ENCODE peak calls at places on chromosome 19, in four cellular contexts. O is HS-27A, R is activated T-cell treated with anti-CD3 and anti-CD28 coated beads for 1 hour, K is EL. G is an unnamed sample.

GRCh38 chr19:6821639-6822310 is 49.3 kb downstream of the VAV1 start:
- DNase-seq in K (no peak), R (no peak), O (no peak), G (no peak)

GRCh38 chr19:28168557-28168956 is 1044.4 kb downstream of the UQCRFS1 start:
- DNase-seq in O (no peak), K (no peak), R (no peak), G (no peak)

GRCh38 chr19:11233073-11233472 is 6.3 kb upstream of the ANGPTL8 start:
- DNase-seq in R (no peak), O (no peak), K (no peak), G (no peak)

GRCh38 chr19:4316940-4317339 is 12.5 kb downstream of the FSD1 start:
- DNase-seq in K (no peak), R (no peak), O (no peak), G (no peak)

GRCh38 chr19:57244513-57244912 is 4.1 kb downstream of the ZNF805 start:
- DNase-seq in K (no peak), O (no peak), R (no peak), G (no peak)

GRCh38 chr19:31015778-31016177 is 333.5 kb downstream of the TSHZ3 start:
- DNase-seq in R (no peak), O (no peak), K (no peak), G (no peak)

GRCh38 chr19:10226376-10227214 is 4.5 kb downstream of the S1PR2 start:
- DNase-seq in K (peak; percentile 70), O (no peak), R (no peak), G (no peak)

GRCh38 chr19:45492627-45493470 is 4.0 kb downstream of the RTN2 start:
- DNase-seq in O (no peak), R (no peak), K (peak; percentile 81), G (no peak)

GRCh38 chr19:49472936-49473335 is 1.1 kb upstream of the FLT3LG start:
- DNase-seq in R (no peak), O (no peak), K (no peak), G (no peak)

GRCh38 chr19:374183-374885 is 29.7 kb upstream of the MIER2 start:
- DNase-seq in R (no peak), O (no peak), K (no peak), G (no peak)

GRCh38 chr19:2320939-2321338 is 7.4 kb downstream of the LSM7 start:
- DNase-seq in O (no peak), R (no peak), K (no peak), G (no peak)

GRCh38 chr19:6242677-6243076 is 37.1 kb downstream of the MLLT1 start:
- DNase-seq in O (no peak), K (no peak), R (no peak), G (no peak)

GRCh38 chr19:29712744-29713516 is 2.1 kb downstream of the C19orf12 start:
- DNase-seq in O (no peak), R (no peak), K (no peak), G (no peak)

GRCh38 chr19:54638683-54639082 is 8.4 kb downstream of the LILRB1 start:
- DNase-seq in O (no peak), K (no peak), R (no peak), G (no peak)

GRCh38 chr19:5147971-5148793 is 179.3 kb downstream of the KDM4B start:
- DNase-seq in K (no peak), R (no peak), O (no peak), G (no peak)

GRCh38 chr19:33133438-33134031 is 1.6 kb downstream of the WDR88 start:
- DNase-seq in R (no peak), K (no peak), O (no peak), G (no peak)

GRCh38 chr19:42466521-42467436 is 24.0 kb upstream of the CXCL17 start:
- DNase-seq in O (no peak), R (no peak), K (no peak), G (no peak)

GRCh38 chr19:3506384-3507340 is 551 bp downstream of the FZR1 start:
- DNase-seq in O (no peak), R (no peak), K (peak; percentile 36), G (no peak)

GRCh38 chr19:53432088-53432661 is 391 bp downstream of the ZNF761 start:
- DNase-seq in R (no peak), K (peak; percentile 42), O (no peak), G (peak; percentile 2)

GRCh38 chr19:39398297-39398864 is 7.2 kb downstream of the MED29 start:
- DNase-seq in R (no peak), K (peak; percentile 86), O (peak; percentile 88), G (peak; percentile 70)

GRCh38 chr19:38912600-38913514 is 871 bp upstream of the CCER2 start:
- DNase-seq in R (no peak), K (no peak), O (no peak), G (no peak)

GRCh38 chr19:1922803-1923202 is 17.6 kb downstream of the ADAT3 start:
- DNase-seq in K (no peak), R (no peak), O (no peak), G (no peak)

GRCh38 chr19:6250024-6250605 is 29.7 kb downstream of the MLLT1 start:
- DNase-seq in O (no peak), K (peak; percentile 65), R (no peak), G (no peak)

GRCh38 chr19:57682226-57682766 is 519 bp downstream of the ZNF551 start:
- DNase-seq in R (no peak), O (no peak), K (no peak), G (no peak)

GRCh38 chr19:49847731-49848696 is 2.9 kb upstream of the PTOV1 start:
- DNase-seq in K (peak; percentile 92), O (peak; percentile 87), R (no peak), G (no peak)

GRCh38 chr19:615619-616018 is 17.7 kb downstream of the POLRMT start:
- DNase-seq in R (no peak), O (no peak), K (peak; percentile 19), G (no peak)

GRCh38 chr19:32373614-32374295 is 28.3 kb downstream of the ZNF507 start:
- DNase-seq in K (peak; percentile 98), O (peak; percentile 100), R (no peak), G (no peak)

GRCh38 chr19:20860339-20860738 is 62.7 kb upstream of the ZNF85 start:
- DNase-seq in R (no peak), O (no peak), K (no peak), G (no peak)

GRCh38 chr19:29516821-29517395 is 8.9 kb upstream of the VSTM2B start:
- DNase-seq in O (no peak), K (no peak), R (no peak), G (no peak)

GRCh38 chr19:45515807-45516401 is 8.6 kb downstream of the VASP start:
- DNase-seq in O (no peak), K (no peak), R (no peak), G (no peak)

GRCh38 chr19:35354898-35355297 is 3.4 kb upstream of the FFAR3 start:
- DNase-seq in K (no peak), O (no peak), R (no peak), G (no peak)

GRCh38 chr19:37506387-37507166 is at the start of gene ZNF793:
- DNase-seq in R (peak; percentile 68), K (peak; percentile 45), O (no peak), G (peak; percentile 85)

GRCh38 chr19:18896421-18896841 is 473 bp upstream of the CERS1 start:
- DNase-seq in K (peak; percentile 21), O (no peak), R (no peak), G (no peak)

GRCh38 chr19:13001502-13002388 is 6.5 kb downstream of the NFIX start:
- DNase-seq in K (no peak), O (no peak), R (no peak), G (no peak)

GRCh38 chr19:42140125-42140754 is 8.0 kb upstream of the POU2F2 start:
- DNase-seq in O (no peak), K (peak; percentile 63), R (no peak), G (no peak)

GRCh38 chr19:18294467-18294864 is 13.0 kb upstream of the JUND start:
- DNase-seq in O (no peak), R (peak; percentile 86), K (no peak), G (peak; percentile 76)

GRCh38 chr19:45423033-45423588 is 606 bp downstream of the ERCC1 start:
- DNase-seq in O (no peak), K (no peak), R (peak; percentile 78), G (no peak)

GRCh38 chr19:4059931-4060620 is 6.6 kb downstream of the ZBTB7A start:
- DNase-seq in O (no peak), K (no peak), R (peak; percentile 30), G (no peak)

GRCh38 chr19:5314012-5314906 is 26.4 kb downstream of the PTPRS start:
- DNase-seq in O (no peak), R (no peak), K (peak; percentile 23), G (no peak)

G was measured in stimulated activated naive B cell treated with anti-CD40 and anti-IgM and Interleukin-4, amounts not matched to agents 10 μg/mL and 1 μg/mL and 100 μg/mL, for 72 hours.